ENCODE peak calls at places on chromosome 1, in five cellular contexts. One of them, this sample, is unnamed.

GRCh38 chr1:25037174-25038074 is 107.3 kb upstream of the RUNX3 start:
- DNase-seq in GM19239: peak
- DNase-seq in foreskin melanocyte: no peak
- DNase-seq in HT-29: peak
- DNase-seq in kidney epithelial cell: no peak
- DNase-seq in this sample: no peak

GRCh38 chr1:222643937-222644648 is 26.2 kb downstream of the MIA3 start:
- DNase-seq in foreskin melanocyte: peak
- DNase-seq in kidney epithelial cell: peak
- DNase-seq in GM19239: peak
- DNase-seq in HT-29: peak
- DNase-seq in this sample: peak

GRCh38 chr1:184283999-184284398 is 102.8 kb upstream of the C1orf21 start:
- DNase-seq in foreskin melanocyte: no peak
- DNase-seq in GM19239: no peak
- DNase-seq in HT-29: no peak
- DNase-seq in kidney epithelial cell: no peak
- DNase-seq in this sample: no peak

GRCh38 chr1:91777630-91778300 is 108.2 kb downstream of the TGFBR3 start:
- DNase-seq in foreskin melanocyte: no peak
- DNase-seq in HT-29: no peak
- DNase-seq in kidney epithelial cell: no peak
- DNase-seq in GM19239: no peak
- DNase-seq in this sample: no peak

GRCh38 chr1:28981170-28981569 is 66.8 kb downstream of the EPB41 start:
- DNase-seq in GM19239: no peak
- DNase-seq in foreskin melanocyte: no peak
- DNase-seq in kidney epithelial cell: no peak
- DNase-seq in HT-29: no peak
- DNase-seq in this sample: no peak

GRCh38 chr1:235513495-235514366 is 9.5 kb upstream of the B3GALNT2 start:
- DNase-seq in kidney epithelial cell: no peak
- DNase-seq in foreskin melanocyte: peak
- DNase-seq in HT-29: peak
- DNase-seq in GM19239: no peak
- DNase-seq in this sample: peak

GRCh38 chr1:168801032-168801745 is 72.2 kb upstream of the DPT start:
- DNase-seq in GM19239: no peak
- DNase-seq in foreskin melanocyte: no peak
- DNase-seq in kidney epithelial cell: no peak
- DNase-seq in HT-29: peak
- DNase-seq in this sample: no peak

GRCh38 chr1:25711555-25712298 is 88.3 kb upstream of the SELENON start:
- DNase-seq in kidney epithelial cell: no peak
- DNase-seq in foreskin melanocyte: peak
- DNase-seq in HT-29: no peak
- DNase-seq in GM19239: no peak
- DNase-seq in this sample: no peak

GRCh38 chr1:165350861-165351260 is 5.7 kb downstream of the LMX1A start:
- DNase-seq in GM19239: no peak
- DNase-seq in HT-29: no peak
- DNase-seq in foreskin melanocyte: no peak
- DNase-seq in kidney epithelial cell: no peak
- DNase-seq in this sample: peak

GRCh38 chr1:47210666-47211065 is 20.8 kb upstream of the PDZK1IP1 start:
- DNase-seq in kidney epithelial cell: no peak
- DNase-seq in GM19239: no peak
- DNase-seq in foreskin melanocyte: no peak
- DNase-seq in HT-29: no peak
- DNase-seq in this sample: no peak

GRCh38 chr1:65425697-65426096 is 5.2 kb downstream of the LEPR start:
- DNase-seq in HT-29: no peak
- DNase-seq in kidney epithelial cell: peak
- DNase-seq in GM19239: no peak
- DNase-seq in foreskin melanocyte: peak
- DNase-seq in this sample: no peak

GRCh38 chr1:157806431-157807149 is 13.3 kb downstream of the FCRL1 start:
- DNase-seq in kidney epithelial cell: no peak
- DNase-seq in foreskin melanocyte: no peak
- DNase-seq in HT-29: no peak
- DNase-seq in GM19239: peak
- DNase-seq in this sample: no peak

GRCh38 chr1:3745590-3746381 is 6.5 kb upstream of the CCDC27 start:
- DNase-seq in HT-29: no peak
- DNase-seq in kidney epithelial cell: no peak
- DNase-seq in foreskin melanocyte: no peak
- DNase-seq in GM19239: no peak
- DNase-seq in this sample: no peak

GRCh38 chr1:25083481-25084345 is 148.6 kb downstream of the SYF2 start:
- DNase-seq in GM19239: no peak
- DNase-seq in kidney epithelial cell: no peak
- DNase-seq in HT-29: no peak
- DNase-seq in foreskin melanocyte: no peak
- DNase-seq in this sample: no peak

GRCh38 chr1:44062656-44063055 is 31.4 kb upstream of the SLC6A9 start:
- DNase-seq in foreskin melanocyte: no peak
- DNase-seq in GM19239: no peak
- DNase-seq in kidney epithelial cell: no peak
- DNase-seq in HT-29: no peak
- DNase-seq in this sample: no peak

GRCh38 chr1:182428043-182428442 is 21.9 kb upstream of the RGSL1 start:
- DNase-seq in foreskin melanocyte: no peak
- DNase-seq in kidney epithelial cell: no peak
- DNase-seq in GM19239: no peak
- DNase-seq in HT-29: no peak
- DNase-seq in this sample: no peak

This sample was measured in neuronal stem cell.